ENCODE peak calls at places on chromosomes 11 and 22, in four cellular contexts. L, Q, O and G are unnamed samples. For H3K36me3, the result is how much of the 10 kb centered on the place peaks cover.

GRCh38 chr11:114478768-114479167 is 39.5 kb downstream of the REXO2 start:
- DNase-seq in O (no peak), Q (no peak), L (no peak), G (no peak)

GRCh38 chr11:83033972-83034672 is 37.6 kb downstream of the RAB30 start:
- DNase-seq in L (no peak), Q (peak), O (peak), G (peak)

GRCh38 chr11:64285885-64286800 is 495 bp downstream of the GPR137 start:
- DNase-seq in O (no peak), L (no peak), Q (no peak), G (no peak)

GRCh38 chr11:128881221-128881620 is 9.9 kb upstream of the KCNJ5 start:
- DNase-seq in L (no peak), O (no peak), Q (peak), G (no peak)

GRCh38 chr11:57566564-57567209 is 785 bp downstream of the UBE2L6 start:
- DNase-seq in O (no peak), Q (no peak), L (no peak), G (no peak)

GRCh38 chr22:27624705-27625104 is 176.9 kb downstream of the MN1 start:
- DNase-seq in Q (no peak), O (no peak), L (no peak), G (no peak)

GRCh38 chr22:43953988-43954771 is 1.1 kb upstream of the SAMM50 start:
- DNase-seq in Q (no peak), L (no peak), O (no peak), G (no peak)

GRCh38 chr11:46242462-46242960 is 35.0 kb upstream of the CREB3L1 start:
- DNase-seq in O (no peak), L (no peak), Q (no peak), G (no peak)

GRCh38 chr11:67006029-67006884 is 16.7 kb upstream of the SYT12 start:
- DNase-seq in L (no peak), Q (no peak), O (peak), G (no peak)

GRCh38 chr22:20113551-20114310 is 2.2 kb upstream of the RANBP1 start:
- DNase-seq in Q (no peak), O (peak), L (no peak), G (peak)

GRCh38 chr11:3159296-3160190 is 5.6 kb downstream of the OSBPL5 start:
- DNase-seq in O (peak), L (no peak), Q (peak), G (peak)

GRCh38 chr11:77106321-77106720 is 3.7 kb downstream of the OMP start:
- DNase-seq in Q (no peak), L (no peak), O (no peak), G (no peak)

GRCh38 chr22:21937821-21938070 is 14.9 kb downstream of the PPM1F start:
- DNase-seq in O (no peak), L (no peak), Q (no peak), G (peak)

GRCh38 chr22:46054878-46055158 is 77.9 kb upstream of the WNT7B start:
- DNase-seq in Q (no peak), O (no peak), L (no peak), G (no peak)

GRCh38 chr11:82895437-82896091 is 4.7 kb downstream of the PRCP start:
- DNase-seq in O (no peak), Q (no peak), L (no peak), G (no peak)

GRCh38 chr11:8040921-8041285 is 40.1 kb upstream of the TUB start:
- DNase-seq in L (no peak), O (no peak), Q (no peak), G (no peak)

GRCh38 chr11:61279934-61280656 is 15.0 kb downstream of the VWCE start:
- DNase-seq in L (no peak), O (no peak), Q (no peak), G (no peak)

GRCh38 chr11:12240669-12241068 is 130.3 kb downstream of the MICAL2 start:
- DNase-seq in L (no peak), O (no peak), Q (no peak), G (no peak)
- H3K36me3 ChIP-seq in L (under half), O (half or more), Q (under half), G (under half)

GRCh38 chr11:117498791-117499190 is 171.1 kb downstream of the CEP164 start:
- DNase-seq in L (no peak), O (no peak), Q (no peak), G (no peak)
- H3K36me3 ChIP-seq in L (under half), O (under half), Q (under half), G (under half)

GRCh38 chr11:93727985-93728791 is 13.1 kb downstream of the TAF1D start:
- DNase-seq in L (no peak), Q (no peak), O (no peak), G (no peak)

GRCh38 chr11:93719310-93719709 is 22.0 kb downstream of the TAF1D start:
- DNase-seq in Q (no peak), O (no peak), L (no peak), G (no peak)

GRCh38 chr11:93720522-93720921 is 20.8 kb downstream of the TAF1D start:
- DNase-seq in Q (no peak), O (no peak), L (no peak), G (no peak)

GRCh38 chr11:93728792-93729128 is 12.5 kb downstream of the TAF1D start:
- DNase-seq in Q (no peak), L (no peak), O (no peak), G (no peak)

GRCh38 chr11:93724090-93724489 is 17.2 kb downstream of the TAF1D start:
- DNase-seq in L (no peak), Q (no peak), O (no peak), G (no peak)
- H3K36me3 ChIP-seq in L (under half), Q (under half), O (half or more), G (under half)

GRCh38 chr22:38490475-38490874 is 15.6 kb downstream of the DDX17 start:
- DNase-seq in O (no peak), L (no peak), Q (no peak), G (no peak)
- H3K36me3 ChIP-seq in O (half or more), L (half or more), Q (half or more), G (under half)

DNA sequence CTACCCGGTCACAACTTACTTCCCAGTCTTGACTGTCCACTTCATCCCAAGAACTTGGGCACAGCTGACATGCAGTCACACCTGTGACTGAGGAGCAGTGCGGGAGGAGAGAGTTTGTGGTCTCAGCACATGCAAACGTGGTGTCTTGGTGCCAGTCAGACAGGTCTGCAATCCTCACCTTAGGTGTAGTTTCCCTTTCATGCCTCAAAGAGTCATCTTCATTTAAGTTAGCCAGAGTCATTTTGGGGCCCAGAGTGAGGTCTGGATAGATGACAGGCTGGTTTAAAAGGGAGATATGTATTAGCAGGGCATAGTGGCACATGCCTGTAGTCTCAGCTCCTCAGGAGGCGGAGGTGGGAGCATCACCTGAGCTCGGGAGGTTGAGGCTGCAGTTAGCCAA is 108.5 kb upstream of the SORL1-AS1 start:
- DNase-seq in Q (no peak), L (no peak), O (no peak), G (no peak)
- H3K36me3 ChIP-seq in Q (under half), L (half or more), O (under half), G (under half)

DNA sequence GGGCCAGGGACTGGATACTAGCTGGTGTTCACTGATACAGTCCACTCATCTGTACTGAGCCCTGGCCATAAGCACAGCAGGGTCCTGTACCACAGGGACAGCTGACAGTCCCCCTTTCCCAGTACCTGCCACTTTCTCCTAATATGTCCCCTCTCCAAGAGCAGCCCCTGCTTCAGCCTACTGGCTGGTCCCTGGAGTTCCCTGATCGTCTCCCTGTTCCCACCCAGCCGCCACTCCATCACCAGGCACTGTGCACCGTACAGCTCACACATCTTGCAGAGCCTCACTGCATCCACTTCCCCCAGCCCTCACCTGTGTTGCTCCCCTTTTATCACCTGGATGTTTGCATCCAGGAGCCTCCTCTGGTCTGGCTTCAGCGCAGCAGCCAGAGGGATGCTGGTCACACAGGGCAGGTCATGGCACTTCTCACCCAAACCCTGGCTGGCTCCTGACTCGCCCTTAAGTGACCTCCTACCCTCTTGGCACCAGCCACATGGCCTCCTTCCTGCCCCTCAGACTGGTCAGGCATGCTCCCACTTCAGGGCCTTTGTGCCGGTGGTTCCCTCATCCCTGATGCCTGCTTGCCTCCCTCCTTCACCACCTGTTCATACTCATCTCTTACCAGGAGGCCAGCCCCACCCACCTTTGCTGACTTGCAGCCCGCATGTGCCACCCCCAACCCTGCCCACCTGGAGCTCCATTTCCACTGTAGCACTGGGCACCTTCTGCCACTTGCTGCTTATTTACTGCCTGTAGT is 19.9 kb downstream of the GNAZ start:
- DNase-seq in Q (no peak), O (no peak), L (no peak), G (no peak)
- H3K36me3 ChIP-seq in Q (under half), O (under half), L (under half), G (under half)

GRCh38 chr11:20060180-20060579 is 100.1 kb downstream of the DBX1 start:
- DNase-seq in O (no peak), Q (no peak), L (no peak), G (no peak)

GRCh38 chr11:20059587-20060021 is 100.7 kb downstream of the DBX1 start:
- DNase-seq in O (no peak), Q (no peak), L (no peak), G (no peak)

GRCh38 chr11:20061766-20062165 is 98.5 kb downstream of the DBX1 start:
- DNase-seq in Q (no peak), L (no peak), O (no peak), G (no peak)

GRCh38 chr11:20058749-20059458 is 101.4 kb downstream of the DBX1 start:
- DNase-seq in L (no peak), Q (no peak), O (no peak), G (no peak)

DNA sequence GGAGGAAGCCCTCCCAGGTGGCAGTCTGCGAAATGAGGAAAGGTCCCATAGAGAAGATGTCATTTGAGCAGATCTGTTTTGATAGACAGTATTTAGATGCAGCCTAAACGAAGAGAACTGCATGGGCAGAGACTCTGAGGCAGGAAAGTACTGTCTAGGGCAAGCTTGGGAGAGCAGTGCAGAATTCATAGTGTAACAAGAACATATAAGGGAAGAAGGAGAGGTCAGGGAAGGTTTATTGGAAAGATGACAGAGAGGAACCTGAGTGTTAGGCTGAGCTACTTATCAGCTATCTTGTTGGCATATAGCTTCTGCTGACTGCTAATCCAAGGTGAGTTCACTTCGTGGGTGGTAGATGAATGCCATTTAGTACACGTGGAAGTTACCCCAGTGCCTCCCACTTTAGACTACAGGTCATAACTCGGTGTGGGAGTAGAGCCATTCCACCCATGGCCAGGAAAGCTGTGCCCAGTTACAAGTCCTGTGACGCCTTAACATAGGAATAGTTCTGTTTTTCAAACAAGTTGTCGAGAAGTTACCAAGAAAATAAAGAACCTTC is 99.5 kb downstream of the DBX1 start:
- DNase-seq in Q (no peak), L (no peak), O (no peak), G (no peak)
- H3K36me3 ChIP-seq in Q (under half), L (under half), O (half or more), G (under half)